ENCODE peak calls at places on chromosomes 4 and X, in six cellular contexts. One of them, this sample, is unnamed.

GRCh38 chr4:35175894-35176293 is 1068.4 kb downstream of the ARAP2 start:
- DNase-seq in H1: no peak
- DNase-seq in mesendoderm: no peak
- DNase-seq in neuronal stem cell: no peak
- DNase-seq in mesenchymal stem cell: no peak
- DNase-seq in IMR-90: no peak
- DNase-seq in this sample: no peak

GRCh38 chr4:105225500-105225899 is 78.8 kb downstream of the TET2 start:
- DNase-seq in IMR-90: no peak
- DNase-seq in mesendoderm: no peak
- DNase-seq in neuronal stem cell: no peak
- DNase-seq in H1: no peak
- DNase-seq in mesenchymal stem cell: peak; percentile 17
- DNase-seq in this sample: no peak

GRCh38 chr4:126081336-126081735 is 766.6 kb downstream of the FAT4 start:
- DNase-seq in IMR-90: no peak
- DNase-seq in neuronal stem cell: no peak
- DNase-seq in H1: no peak
- DNase-seq in mesenchymal stem cell: no peak
- DNase-seq in mesendoderm: no peak
- DNase-seq in this sample: peak; percentile 3

GRCh38 chr4:32624943-32625603 is 1904.9 kb downstream of the PCDH7 start:
- DNase-seq in mesenchymal stem cell: no peak
- DNase-seq in H1: no peak
- DNase-seq in neuronal stem cell: no peak
- DNase-seq in mesendoderm: peak; percentile 48
- DNase-seq in IMR-90: no peak
- DNase-seq in this sample: no peak

GRCh38 chrX:10769165-10769564 is 148.8 kb upstream of the MID1 start:
- DNase-seq in neuronal stem cell: peak; percentile 24
- DNase-seq in mesenchymal stem cell: peak; percentile 47
- DNase-seq in IMR-90: peak; percentile 35
- DNase-seq in H1: no peak
- DNase-seq in mesendoderm: peak; percentile 76
- DNase-seq in this sample: peak; percentile 60

GRCh38 chrX:39850630-39851152 is 247.1 kb downstream of the BCOR start:
- DNase-seq in neuronal stem cell: no peak
- DNase-seq in IMR-90: peak; percentile 69
- DNase-seq in H1: no peak
- DNase-seq in mesendoderm: peak; percentile 82
- DNase-seq in mesenchymal stem cell: peak; percentile 34
- DNase-seq in this sample: no peak

GRCh38 chr4:136484996-136485395 is 1047.3 kb downstream of the PCDH18 start:
- DNase-seq in neuronal stem cell: no peak
- DNase-seq in mesendoderm: peak; percentile 89
- DNase-seq in mesenchymal stem cell: no peak
- DNase-seq in H1: no peak
- DNase-seq in IMR-90: no peak
- DNase-seq in this sample: peak; percentile 55

GRCh38 chrX:135185795-135186443 is 14.7 kb upstream of the CT55 start:
- DNase-seq in mesenchymal stem cell: peak; percentile 43
- DNase-seq in mesendoderm: peak; percentile 77
- DNase-seq in IMR-90: peak; percentile 46
- DNase-seq in H1: peak; percentile 25
- DNase-seq in neuronal stem cell: peak; percentile 21
- DNase-seq in this sample: peak; percentile 63

GRCh38 chrX:11908371-11908770 is 150.3 kb downstream of the MSL3 start:
- DNase-seq in neuronal stem cell: no peak
- DNase-seq in mesendoderm: peak; percentile 47
- DNase-seq in mesenchymal stem cell: no peak
- DNase-seq in IMR-90: no peak
- DNase-seq in H1: no peak
- DNase-seq in this sample: peak; percentile 40

GRCh38 chr4:56958111-56958517 is 19.3 kb downstream of the NOA1 start:
- DNase-seq in H1: no peak
- DNase-seq in neuronal stem cell: no peak
- DNase-seq in mesendoderm: no peak
- DNase-seq in IMR-90: peak; percentile 100
- DNase-seq in mesenchymal stem cell: peak; percentile 93
- DNase-seq in this sample: peak; percentile 59

GRCh38 chr4:15436515-15436914 is 8.7 kb downstream of the C1QTNF7 start:
- DNase-seq in neuronal stem cell: no peak
- DNase-seq in mesenchymal stem cell: peak; percentile 40
- DNase-seq in mesendoderm: no peak
- DNase-seq in H1: no peak
- DNase-seq in IMR-90: peak; percentile 71
- DNase-seq in this sample: no peak

GRCh38 chrX:20594985-20595384 is 328.3 kb upstream of the RPS6KA3 start:
- DNase-seq in H1: no peak
- DNase-seq in IMR-90: no peak
- DNase-seq in neuronal stem cell: peak; percentile 0
- DNase-seq in mesenchymal stem cell: no peak
- DNase-seq in mesendoderm: peak; percentile 75
- DNase-seq in this sample: peak; percentile 53

GRCh38 chr4:41176357-41176756 is 38.0 kb downstream of the APBB2 start:
- DNase-seq in mesendoderm: no peak
- DNase-seq in neuronal stem cell: no peak
- DNase-seq in IMR-90: peak; percentile 81
- DNase-seq in H1: no peak
- DNase-seq in mesenchymal stem cell: peak; percentile 23
- DNase-seq in this sample: peak; percentile 30

GRCh38 chrX:9557508-9557907 is 92.7 kb downstream of the TBL1X start:
- DNase-seq in H1: no peak
- DNase-seq in mesendoderm: no peak
- DNase-seq in mesenchymal stem cell: no peak
- DNase-seq in IMR-90: no peak
- DNase-seq in neuronal stem cell: no peak
- DNase-seq in this sample: no peak

GRCh38 chr4:44791842-44792241 is 65.5 kb upstream of the GNPDA2 start:
- DNase-seq in mesenchymal stem cell: no peak
- DNase-seq in IMR-90: no peak
- DNase-seq in mesendoderm: no peak
- DNase-seq in H1: peak; percentile 15
- DNase-seq in neuronal stem cell: no peak
- DNase-seq in this sample: no peak

GRCh38 chr4:92129408-92129994 is 174.3 kb upstream of the GRID2 start:
- DNase-seq in H1: no peak
- DNase-seq in neuronal stem cell: no peak
- DNase-seq in mesendoderm: no peak
- DNase-seq in IMR-90: no peak
- DNase-seq in mesenchymal stem cell: no peak
- DNase-seq in this sample: no peak

GRCh38 chr4:6092131-6092530 is 73.9 kb upstream of the C4orf50 start:
- DNase-seq in H1: no peak
- DNase-seq in mesendoderm: no peak
- DNase-seq in neuronal stem cell: no peak
- DNase-seq in IMR-90: no peak
- DNase-seq in mesenchymal stem cell: no peak
- DNase-seq in this sample: no peak

GRCh38 chr4:73221734-73222133 is 36.9 kb downstream of the ANKRD17 start:
- DNase-seq in H1: no peak
- DNase-seq in IMR-90: no peak
- DNase-seq in neuronal stem cell: no peak
- DNase-seq in mesendoderm: peak; percentile 43
- DNase-seq in mesenchymal stem cell: peak; percentile 15
- DNase-seq in this sample: no peak

GRCh38 chrX:150575415-150575814 is 7.0 kb downstream of the MTM1 start:
- DNase-seq in IMR-90: peak; percentile 33
- DNase-seq in mesendoderm: no peak
- DNase-seq in H1: no peak
- DNase-seq in neuronal stem cell: no peak
- DNase-seq in mesenchymal stem cell: no peak
- DNase-seq in this sample: peak; percentile 79

GRCh38 chr4:88457307-88458090 is 580 bp downstream of the HERC5 start:
- DNase-seq in mesenchymal stem cell: peak; percentile 50
- DNase-seq in IMR-90: no peak
- DNase-seq in mesendoderm: peak; percentile 57
- DNase-seq in H1: no peak
- DNase-seq in neuronal stem cell: peak; percentile 40
- DNase-seq in this sample: peak; percentile 81

GRCh38 chr4:183987529-183987946 is 82.4 kb downstream of the STOX2 start:
- DNase-seq in mesendoderm: peak; percentile 86
- DNase-seq in H1: no peak
- DNase-seq in mesenchymal stem cell: peak; percentile 97
- DNase-seq in neuronal stem cell: peak; percentile 60
- DNase-seq in IMR-90: peak; percentile 91
- DNase-seq in this sample: peak; percentile 93

GRCh38 chrX:124035657-124036056 is 74.2 kb downstream of the STAG2 start:
- DNase-seq in H1: no peak
- DNase-seq in neuronal stem cell: no peak
- DNase-seq in mesenchymal stem cell: no peak
- DNase-seq in IMR-90: no peak
- DNase-seq in mesendoderm: no peak
- DNase-seq in this sample: no peak

GRCh38 chr4:156941940-156942548 is 29.6 kb downstream of the PDGFC start:
- DNase-seq in mesenchymal stem cell: peak; percentile 98
- DNase-seq in H1: peak; percentile 21
- DNase-seq in neuronal stem cell: peak; percentile 26
- DNase-seq in IMR-90: peak; percentile 97
- DNase-seq in mesendoderm: peak; percentile 86
- DNase-seq in this sample: peak; percentile 61

GRCh38 chr4:86834901-86835300 is 14.3 kb downstream of the SLC10A6 start:
- DNase-seq in H1: no peak
- DNase-seq in neuronal stem cell: no peak
- DNase-seq in IMR-90: peak; percentile 89
- DNase-seq in mesenchymal stem cell: peak; percentile 89
- DNase-seq in mesendoderm: peak; percentile 46
- DNase-seq in this sample: no peak

GRCh38 chr4:165537028-165537648 is 158.3 kb downstream of the CPE start:
- DNase-seq in neuronal stem cell: peak; percentile 65
- DNase-seq in H1: peak; percentile 3
- DNase-seq in IMR-90: peak; percentile 39
- DNase-seq in mesenchymal stem cell: peak; percentile 53
- DNase-seq in mesendoderm: peak; percentile 54
- DNase-seq in this sample: peak; percentile 77

GRCh38 chrX:54357414-54358377 is at the start of gene WNK3:
- DNase-seq in mesendoderm: peak; percentile 93
- DNase-seq in H1: peak; percentile 63
- DNase-seq in neuronal stem cell: peak; percentile 82
- DNase-seq in mesenchymal stem cell: peak; percentile 83
- DNase-seq in IMR-90: peak; percentile 57
- DNase-seq in this sample: peak; percentile 74

GRCh38 chr4:95516528-95517011 is 32.2 kb downstream of the UNC5C start:
- DNase-seq in IMR-90: peak; percentile 35
- DNase-seq in H1: no peak
- DNase-seq in neuronal stem cell: no peak
- DNase-seq in mesenchymal stem cell: peak; percentile 86
- DNase-seq in mesendoderm: no peak
- DNase-seq in this sample: no peak

GRCh38 chr4:56055991-56056390 is 107.2 kb downstream of the CEP135 start:
- DNase-seq in IMR-90: no peak
- DNase-seq in neuronal stem cell: no peak
- DNase-seq in H1: no peak
- DNase-seq in mesenchymal stem cell: peak; percentile 36
- DNase-seq in mesendoderm: no peak
- DNase-seq in this sample: no peak

GRCh38 chr4:88722276-88722780 is 24.7 kb upstream of the NAP1L5 start:
- DNase-seq in IMR-90: no peak
- DNase-seq in H1: no peak
- DNase-seq in mesendoderm: no peak
- DNase-seq in mesenchymal stem cell: no peak
- DNase-seq in neuronal stem cell: no peak
- DNase-seq in this sample: no peak

DNA sequence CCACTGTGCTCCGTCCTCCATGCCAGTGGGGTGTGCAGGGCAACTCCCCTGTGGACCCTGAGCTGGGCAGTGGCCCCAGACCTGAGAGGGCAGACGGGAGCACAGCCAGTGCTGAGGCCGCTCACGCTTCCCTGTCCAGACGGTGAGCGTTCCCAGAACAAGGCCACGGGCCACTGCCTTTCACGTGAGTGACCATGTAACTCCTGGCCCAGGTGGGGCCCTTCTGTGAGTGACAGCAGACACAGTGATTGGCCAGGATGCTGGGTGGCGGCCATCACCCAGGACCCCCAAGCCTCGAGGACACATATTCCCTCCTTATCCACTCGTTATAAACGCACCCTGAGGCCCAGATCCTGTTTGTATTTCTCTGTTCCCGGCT is 10.5 kb downstream of the NSG1 start:
- DNase-seq in H1: no peak
- DNase-seq in neuronal stem cell: no peak
- DNase-seq in mesendoderm: no peak
- DNase-seq in IMR-90: no peak
- DNase-seq in mesenchymal stem cell: no peak
- DNase-seq in this sample: no peak
- H3K4ac ChIP-seq in H1: no peak overlapping the region
- H3K4ac ChIP-seq in neuronal stem cell: no peak overlapping the region
- H3K4ac ChIP-seq in mesendoderm: no peak overlapping the region
- H3K4ac ChIP-seq in IMR-90: peak overlapping the region; percentile 92
- H3K4ac ChIP-seq in mesenchymal stem cell: peak overlapping the region; percentile 98
- H3K4ac ChIP-seq in this sample: no peak overlapping the region

DNA sequence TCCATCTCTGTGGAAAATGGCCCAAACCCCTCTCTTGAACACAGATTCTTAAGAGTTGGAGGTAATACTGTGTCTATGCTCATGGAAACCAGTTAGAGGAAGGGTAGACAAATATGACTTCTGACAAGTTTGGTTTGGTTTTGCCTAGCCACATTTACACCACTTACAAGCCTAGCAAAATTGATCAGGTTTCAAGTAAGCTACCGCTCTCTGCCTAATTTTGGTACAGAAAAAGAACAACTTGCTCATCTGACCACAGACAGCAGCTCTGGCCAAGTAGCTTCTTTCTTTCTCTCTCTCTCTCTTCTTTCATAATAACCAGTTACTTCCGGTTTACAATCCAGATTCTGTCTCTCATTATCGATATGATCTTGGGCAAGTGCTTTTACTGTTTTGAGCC is 260.0 kb downstream of the GLUD2 start:
- DNase-seq in mesendoderm: no peak
- DNase-seq in IMR-90: no peak
- DNase-seq in neuronal stem cell: no peak
- DNase-seq in mesenchymal stem cell: no peak
- DNase-seq in H1: no peak
- DNase-seq in this sample: no peak
- H3K4me3 ChIP-seq in mesendoderm: no peak overlapping the region
- H3K4me3 ChIP-seq in IMR-90: no peak overlapping the region
- H3K4me3 ChIP-seq in neuronal stem cell: no peak overlapping the region
- H3K4me3 ChIP-seq in mesenchymal stem cell: no peak overlapping the region
- H3K4me3 ChIP-seq in H1: no peak overlapping the region
- H3K4me3 ChIP-seq in this sample: no peak overlapping the region

GRCh38 chr4:2434420-2434819 is 15.7 kb downstream of the CFAP99 start:
- DNase-seq in mesenchymal stem cell: no peak
- DNase-seq in neuronal stem cell: no peak
- DNase-seq in mesendoderm: no peak
- DNase-seq in IMR-90: no peak
- DNase-seq in H1: no peak
- DNase-seq in this sample: no peak
- H3K4ac ChIP-seq in mesenchymal stem cell: no peak overlapping the region
- H3K4ac ChIP-seq in neuronal stem cell: no peak overlapping the region
- H3K4ac ChIP-seq in mesendoderm: no peak overlapping the region
- H3K4ac ChIP-seq in IMR-90: no peak overlapping the region
- H3K4ac ChIP-seq in H1: no peak overlapping the region
- H3K4ac ChIP-seq in this sample: no peak overlapping the region

DNA sequence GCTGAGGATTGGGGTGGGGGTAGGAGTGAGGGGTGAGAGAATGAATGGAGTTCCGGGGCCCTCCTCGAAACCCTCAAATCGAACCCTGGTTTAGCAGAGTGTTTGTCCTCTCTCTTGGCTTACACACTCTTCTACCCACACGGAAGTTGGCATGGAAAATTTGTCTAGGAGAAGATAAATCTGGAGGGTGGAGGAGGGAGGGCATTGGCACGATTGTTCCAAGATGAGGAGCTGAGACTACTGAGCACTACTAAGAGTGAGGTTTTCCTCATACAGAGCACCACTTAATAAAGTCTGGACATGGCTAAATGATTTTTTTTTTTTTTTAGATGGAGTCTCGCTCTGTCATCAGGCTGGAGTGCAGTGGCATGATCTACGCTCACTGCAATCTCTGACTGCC is 33.4 kb downstream of the AKAP4 start:
- DNase-seq in neuronal stem cell: no peak
- DNase-seq in mesendoderm: no peak
- DNase-seq in IMR-90: no peak
- DNase-seq in H1: no peak
- DNase-seq in mesenchymal stem cell: no peak
- DNase-seq in this sample: no peak
- H3K4me3 ChIP-seq in neuronal stem cell: no peak overlapping the region
- H3K4me3 ChIP-seq in mesendoderm: no peak overlapping the region
- H3K4me3 ChIP-seq in IMR-90: no peak overlapping the region
- H3K4me3 ChIP-seq in H1: no peak overlapping the region
- H3K4me3 ChIP-seq in mesenchymal stem cell: no peak overlapping the region
- H3K4me3 ChIP-seq in this sample: no peak overlapping the region

This sample was measured in trophoblast cell.